ENCODE peak calls at places on chromosomes 4 and X, in nine cellular contexts. T, K, L, W, N, R, O, Y and S are unnamed samples.

GRCh38 chr4:4866124-4866832 is 6.8 kb downstream of the MSX1 start:
- DNase-seq in T (peak; percentile 64), K (no peak), L (no peak), W (no peak), N (no peak), R (no peak), O (no peak), Y (no peak), S (no peak)

GRCh38 chrX:57367649-57368048 is 81.1 kb downstream of the FAAH2 start:
- DNase-seq in T (no peak), K (no peak), L (no peak), W (no peak), N (no peak), R (no peak), O (no peak), Y (no peak), S (no peak)

GRCh38 chr4:17059192-17059634 is 160.8 kb upstream of the LDB2 start:
- DNase-seq in T (no peak), K (no peak), L (no peak), W (no peak), N (no peak), R (peak; percentile 66), O (no peak), Y (no peak), S (no peak)

GRCh38 chrX:47059142-47059874 is 18.9 kb upstream of the RGN start:
- DNase-seq in T (no peak), K (no peak), L (no peak), W (no peak), N (no peak), R (no peak), O (no peak), Y (no peak), S (no peak)

GRCh38 chr4:2722033-2722432 is 34.1 kb downstream of the TNIP2 start:
- DNase-seq in T (no peak), K (no peak), L (no peak), W (no peak), N (no peak), R (peak; percentile 12), O (no peak), Y (no peak), S (no peak)

GRCh38 chrX:153766098-153766817 is 2.2 kb downstream of the PLXNB3 start:
- DNase-seq in T (no peak), K (peak; percentile 73), L (peak; percentile 32), W (peak; percentile 13), N (no peak), R (peak; percentile 82), O (no peak), Y (peak; percentile 54), S (no peak)

GRCh38 chr4:7335363-7336066 is 99.2 kb downstream of the PSAPL1 start:
- DNase-seq in T (peak; percentile 76), K (peak; percentile 76), L (peak; percentile 21), W (no peak), N (no peak), R (peak; percentile 46), O (no peak), Y (peak; percentile 93), S (no peak)

GRCh38 chrX:91039777-91040176 is 394.9 kb upstream of the PABPC5 start:
- DNase-seq in T (no peak), K (no peak), L (no peak), W (no peak), N (no peak), R (no peak), O (no peak), Y (no peak), S (no peak)

GRCh38 chrX:83511208-83511607 is 3.1 kb downstream of the POU3F4 start:
- DNase-seq in T (no peak), K (no peak), L (peak; percentile 57), W (no peak), N (peak; percentile 1), R (no peak), O (no peak), Y (no peak), S (no peak)

GRCh38 chrX:20511792-20512191 is 245.1 kb upstream of the RPS6KA3 start:
- DNase-seq in T (no peak), K (no peak), L (no peak), W (no peak), N (no peak), R (no peak), O (no peak), Y (no peak), S (no peak)

GRCh38 chr4:156672492-156672891 is 299.1 kb downstream of the PDGFC start:
- DNase-seq in T (no peak), K (no peak), L (no peak), W (no peak), N (no peak), R (no peak), O (no peak), Y (no peak), S (no peak)

GRCh38 chr4:89708903-89709361 is 128.0 kb downstream of the SNCA start:
- DNase-seq in T (no peak), K (no peak), L (no peak), W (peak; percentile 88), N (no peak), R (peak; percentile 18), O (no peak), Y (no peak), S (no peak)

GRCh38 chr4:108213723-108214122 is 45.0 kb upstream of the LEF1 start:
- DNase-seq in T (no peak), K (no peak), L (no peak), W (no peak), N (no peak), R (no peak), O (no peak), Y (no peak), S (no peak)

GRCh38 chr4:67106846-67107467 is 438.3 kb downstream of the CENPC start:
- DNase-seq in T (no peak), K (peak; percentile 74), L (peak; percentile 54), W (no peak), N (no peak), R (no peak), O (no peak), Y (no peak), S (no peak)

GRCh38 chr4:57777871-57778270 is 667.7 kb upstream of the IGFBP7 start:
- DNase-seq in T (no peak), K (no peak), L (no peak), W (no peak), N (no peak), R (no peak), O (no peak), Y (no peak), S (no peak)

GRCh38 chrX:8323356-8323755 is 141.3 kb upstream of the VCX3B start:
- DNase-seq in T (no peak), K (no peak), L (no peak), W (no peak), N (no peak), R (no peak), O (no peak), Y (no peak), S (no peak)